ENCODE peak calls at places on chromosomes 1 and 21, in four cellular contexts. One of them, this sample, is unnamed.

GRCh38 chr1:114130846-114131525 is 22.7 kb downstream of the SYT6 start:
- DNase-seq in bronchial epithelial cell: no peak
- DNase-seq in lower leg skin: no peak
- DNase-seq in IMR-90: no peak
- DNase-seq in this sample: peak

GRCh38 chr1:159854693-159855192 is 7.7 kb downstream of the VSIG8 start:
- DNase-seq in lower leg skin: peak
- DNase-seq in bronchial epithelial cell: peak
- DNase-seq in IMR-90: peak
- DNase-seq in this sample: peak

GRCh38 chr1:99264201-99265021 is at the start of gene PLPPR4:
- DNase-seq in bronchial epithelial cell: peak
- DNase-seq in IMR-90: peak
- DNase-seq in lower leg skin: peak
- DNase-seq in this sample: peak

GRCh38 chr1:115356356-115356755 is 18.3 kb upstream of the NGF start:
- DNase-seq in IMR-90: no peak
- DNase-seq in bronchial epithelial cell: no peak
- DNase-seq in lower leg skin: no peak
- DNase-seq in this sample: peak

GRCh38 chr1:76351655-76352054 is 277.1 kb downstream of the ST6GALNAC3 start:
- DNase-seq in IMR-90: no peak
- DNase-seq in lower leg skin: no peak
- DNase-seq in bronchial epithelial cell: no peak
- DNase-seq in this sample: no peak

GRCh38 chr21:21366277-21366676 is 368.1 kb downstream of the NCAM2 start:
- DNase-seq in lower leg skin: no peak
- DNase-seq in IMR-90: no peak
- DNase-seq in bronchial epithelial cell: no peak
- DNase-seq in this sample: no peak

GRCh38 chr1:31762726-31763670 is 1.1 kb downstream of the ADGRB2 start:
- DNase-seq in lower leg skin: no peak
- DNase-seq in bronchial epithelial cell: peak
- DNase-seq in IMR-90: peak
- DNase-seq in this sample: peak

GRCh38 chr1:17550684-17551584 is 11.4 kb downstream of the ARHGEF10L start:
- DNase-seq in lower leg skin: no peak
- DNase-seq in IMR-90: peak
- DNase-seq in bronchial epithelial cell: no peak
- DNase-seq in this sample: peak

GRCh38 chr1:20281801-20282200 is 8.9 kb upstream of the VWA5B1 start:
- DNase-seq in IMR-90: peak
- DNase-seq in bronchial epithelial cell: peak
- DNase-seq in lower leg skin: no peak
- DNase-seq in this sample: peak

GRCh38 chr1:205639567-205639966 is 7.8 kb upstream of the ELK4 start:
- DNase-seq in bronchial epithelial cell: no peak
- DNase-seq in IMR-90: no peak
- DNase-seq in lower leg skin: no peak
- DNase-seq in this sample: no peak

GRCh38 chr1:224513787-224514209 is 79.2 kb upstream of the WDR26 start:
- DNase-seq in lower leg skin: peak
- DNase-seq in IMR-90: peak
- DNase-seq in bronchial epithelial cell: peak
- DNase-seq in this sample: peak

GRCh38 chr1:202207292-202207691 is 13.7 kb downstream of the LGR6 start:
- DNase-seq in IMR-90: peak
- DNase-seq in lower leg skin: no peak
- DNase-seq in bronchial epithelial cell: peak
- DNase-seq in this sample: peak

GRCh38 chr1:6099787-6100765 is 54.4 kb downstream of the KCNAB2 start:
- DNase-seq in lower leg skin: no peak
- DNase-seq in bronchial epithelial cell: no peak
- DNase-seq in IMR-90: no peak
- DNase-seq in this sample: no peak

GRCh38 chr1:41525891-41526587 is 41.6 kb upstream of the EDN2 start:
- DNase-seq in lower leg skin: no peak
- DNase-seq in IMR-90: no peak
- DNase-seq in bronchial epithelial cell: no peak
- DNase-seq in this sample: no peak

GRCh38 chr1:8421721-8422120 is 103.8 kb downstream of the SLC45A1 start:
- DNase-seq in lower leg skin: peak
- DNase-seq in IMR-90: peak
- DNase-seq in bronchial epithelial cell: no peak
- DNase-seq in this sample: peak

GRCh38 chr1:205074513-205074912 is 9.7 kb downstream of the TMEM81 start:
- DNase-seq in bronchial epithelial cell: peak
- DNase-seq in IMR-90: peak
- DNase-seq in lower leg skin: peak
- DNase-seq in this sample: peak

GRCh38 chr1:32393832-32394140 is 455 bp downstream of the BSDC1 start:
- DNase-seq in bronchial epithelial cell: peak
- DNase-seq in IMR-90: no peak
- DNase-seq in lower leg skin: no peak
- DNase-seq in this sample: no peak

GRCh38 chr21:41951876-41952567 is 1.8 kb downstream of the C2CD2 start:
- DNase-seq in lower leg skin: no peak
- DNase-seq in IMR-90: no peak
- DNase-seq in bronchial epithelial cell: no peak
- DNase-seq in this sample: no peak

GRCh38 chr1:17831619-17832018 is 76.5 kb downstream of the ACTL8 start:
- DNase-seq in lower leg skin: peak
- DNase-seq in IMR-90: peak
- DNase-seq in bronchial epithelial cell: peak
- DNase-seq in this sample: peak

GRCh38 chr1:245154429-245155185 is at the start of gene KIF26B:
- DNase-seq in IMR-90: peak
- DNase-seq in lower leg skin: peak
- DNase-seq in bronchial epithelial cell: peak
- DNase-seq in this sample: peak

GRCh38 chr1:76402128-76402527 is 327.6 kb downstream of the ST6GALNAC3 start:
- DNase-seq in IMR-90: no peak
- DNase-seq in lower leg skin: no peak
- DNase-seq in bronchial epithelial cell: no peak
- DNase-seq in this sample: no peak

GRCh38 chr21:32456497-32456918 is 44.0 kb downstream of the EVA1C start:
- DNase-seq in IMR-90: peak
- DNase-seq in bronchial epithelial cell: peak
- DNase-seq in lower leg skin: no peak
- DNase-seq in this sample: no peak

GRCh38 chr1:214241060-214241459 is 39.9 kb upstream of the SMYD2 start:
- DNase-seq in bronchial epithelial cell: peak
- DNase-seq in IMR-90: peak
- DNase-seq in lower leg skin: no peak
- DNase-seq in this sample: no peak

GRCh38 chr1:29823536-29823935 is 587.2 kb downstream of the PTPRU start:
- DNase-seq in lower leg skin: peak
- DNase-seq in IMR-90: no peak
- DNase-seq in bronchial epithelial cell: no peak
- DNase-seq in this sample: no peak

GRCh38 chr1:19468397-19468956 is 16.9 kb downstream of the CAPZB start:
- DNase-seq in IMR-90: no peak
- DNase-seq in bronchial epithelial cell: peak
- DNase-seq in lower leg skin: peak
- DNase-seq in this sample: no peak

GRCh38 chr1:55781944-55782482 is 566.8 kb upstream of the USP24 start:
- DNase-seq in IMR-90: peak
- DNase-seq in bronchial epithelial cell: peak
- DNase-seq in lower leg skin: no peak
- DNase-seq in this sample: peak

GRCh38 chr1:152188673-152189591 is 29.9 kb upstream of the RPTN start:
- DNase-seq in bronchial epithelial cell: peak
- DNase-seq in lower leg skin: peak
- DNase-seq in IMR-90: peak
- DNase-seq in this sample: peak

GRCh38 chr1:58395355-58395754 is 151.2 kb downstream of the OMA1 start:
- DNase-seq in lower leg skin: no peak
- DNase-seq in IMR-90: peak
- DNase-seq in bronchial epithelial cell: peak
- DNase-seq in this sample: peak

GRCh38 chr1:40840526-40841323 is 21.4 kb downstream of the CITED4 start:
- DNase-seq in IMR-90: no peak
- DNase-seq in bronchial epithelial cell: no peak
- DNase-seq in lower leg skin: no peak
- DNase-seq in this sample: no peak

GRCh38 chr1:206801467-206801866 is 29.2 kb upstream of the IL10 start:
- DNase-seq in IMR-90: no peak
- DNase-seq in lower leg skin: no peak
- DNase-seq in bronchial epithelial cell: no peak
- DNase-seq in this sample: no peak

GRCh38 chr1:37476087-37476452 is 1.7 kb downstream of the ZC3H12A start:
- DNase-seq in IMR-90: no peak
- DNase-seq in bronchial epithelial cell: no peak
- DNase-seq in lower leg skin: peak
- DNase-seq in this sample: no peak

GRCh38 chr1:109784551-109785252 is 21.0 kb upstream of the EPS8L3 start:
- DNase-seq in lower leg skin: no peak
- DNase-seq in IMR-90: no peak
- DNase-seq in bronchial epithelial cell: no peak
- DNase-seq in this sample: no peak

GRCh38 chr1:160209656-160210046 is 4.5 kb downstream of the PEA15 start:
- DNase-seq in bronchial epithelial cell: no peak
- DNase-seq in IMR-90: no peak
- DNase-seq in lower leg skin: peak
- DNase-seq in this sample: no peak

GRCh38 chr1:180945551-180945950 is 32.9 kb downstream of the KIAA1614 start:
- DNase-seq in IMR-90: no peak
- DNase-seq in bronchial epithelial cell: no peak
- DNase-seq in lower leg skin: no peak
- DNase-seq in this sample: no peak
- TF ChIP-seq CTCF in IMR-90: no peak
- TF ChIP-seq CTCF in bronchial epithelial cell: no peak
- TF ChIP-seq CTCF in lower leg skin: no peak
- TF ChIP-seq CTCF in this sample: no peak

GRCh38 chr21:25485914-25486313 is 121.4 kb downstream of the MRPL39 start:
- DNase-seq in IMR-90: no peak
- DNase-seq in bronchial epithelial cell: no peak
- DNase-seq in lower leg skin: no peak
- DNase-seq in this sample: no peak
- TF ChIP-seq CTCF in IMR-90: no peak
- TF ChIP-seq CTCF in bronchial epithelial cell: no peak
- TF ChIP-seq CTCF in lower leg skin: no peak
- TF ChIP-seq CTCF in this sample: no peak

GRCh38 chr1:240457203-240457602 is 154.8 kb downstream of the GREM2 start:
- DNase-seq in bronchial epithelial cell: no peak
- DNase-seq in IMR-90: no peak
- DNase-seq in lower leg skin: no peak
- DNase-seq in this sample: no peak

DNA sequence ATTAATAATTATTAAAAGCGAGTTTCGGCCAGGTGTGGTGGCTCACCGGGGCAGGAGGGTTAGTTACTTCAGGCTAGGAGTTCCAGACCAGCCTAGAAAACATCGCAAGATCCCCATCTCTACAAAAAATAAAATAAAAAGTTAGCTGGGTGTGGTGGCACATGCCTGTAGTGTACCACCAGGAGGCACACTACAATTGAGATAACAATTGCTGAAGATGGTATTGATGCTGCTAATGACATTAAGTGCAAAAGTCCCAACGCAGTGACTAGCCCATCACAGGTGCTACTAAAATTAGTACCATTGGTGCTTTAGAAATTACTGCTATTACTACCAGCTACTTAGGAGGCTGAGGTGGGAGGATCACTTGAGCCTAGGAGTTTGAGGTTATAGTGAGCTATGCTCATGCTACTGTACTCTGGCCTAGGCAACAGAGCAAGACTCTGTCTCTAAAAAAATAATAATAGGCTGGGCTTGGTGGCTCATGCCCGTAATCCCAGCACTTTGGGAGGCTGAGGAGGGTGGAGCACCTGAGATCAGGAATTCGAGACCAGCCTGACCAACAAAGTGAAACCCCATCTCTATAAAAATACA is 156.6 kb downstream of the GREM2 start:
- DNase-seq in bronchial epithelial cell: peak
- DNase-seq in lower leg skin: no peak
- DNase-seq in IMR-90: peak
- DNase-seq in this sample: no peak
- TF ChIP-seq CTCF in bronchial epithelial cell: peak
- TF ChIP-seq CTCF in lower leg skin: no peak
- TF ChIP-seq CTCF in IMR-90: peak
- TF ChIP-seq CTCF in this sample: no peak

GRCh38 chr1:54574158-54574778 is 26.2 kb downstream of the ACOT11 start:
- DNase-seq in lower leg skin: no peak
- DNase-seq in IMR-90: no peak
- DNase-seq in bronchial epithelial cell: no peak
- DNase-seq in this sample: no peak

GRCh38 chr1:54577612-54578011 is 29.6 kb downstream of the ACOT11 start:
- DNase-seq in lower leg skin: peak
- DNase-seq in bronchial epithelial cell: no peak
- DNase-seq in IMR-90: peak
- DNase-seq in this sample: no peak

GRCh38 chr1:54575605-54576004 is 27.6 kb downstream of the ACOT11 start:
- DNase-seq in bronchial epithelial cell: no peak
- DNase-seq in lower leg skin: no peak
- DNase-seq in IMR-90: no peak
- DNase-seq in this sample: no peak

GRCh38 chr1:54572236-54572850 is 24.3 kb downstream of the ACOT11 start:
- DNase-seq in bronchial epithelial cell: no peak
- DNase-seq in lower leg skin: no peak
- DNase-seq in IMR-90: no peak
- DNase-seq in this sample: no peak

DNA sequence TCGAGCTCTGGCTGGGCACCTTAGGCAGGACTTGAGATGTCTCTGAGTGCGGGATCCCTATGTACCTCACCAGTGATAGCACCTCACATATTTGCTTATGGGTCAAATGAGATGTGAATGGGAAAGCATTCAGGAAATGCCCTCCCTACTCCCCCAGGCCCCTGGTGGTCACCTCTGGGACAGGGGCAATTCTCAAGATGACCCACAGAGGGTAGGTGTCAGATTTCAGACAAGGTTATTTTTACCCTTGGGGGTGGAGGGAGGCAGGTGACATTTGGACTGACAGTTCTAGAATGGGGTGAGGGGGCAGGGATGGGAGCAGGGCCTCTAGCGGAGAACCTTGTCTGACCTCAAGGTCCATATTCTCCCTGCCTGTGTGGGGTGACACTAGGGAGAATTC is 27.1 kb downstream of the ACOT11 start:
- DNase-seq in IMR-90: no peak
- DNase-seq in lower leg skin: no peak
- DNase-seq in bronchial epithelial cell: no peak
- DNase-seq in this sample: no peak
- TF ChIP-seq CTCF in IMR-90: no peak
- TF ChIP-seq CTCF in lower leg skin: no peak
- TF ChIP-seq CTCF in bronchial epithelial cell: no peak
- TF ChIP-seq CTCF in this sample: no peak